ENCODE peak calls at places on chromosomes 13 and 19, in four cellular contexts. Z, A, O and W are unnamed samples.

GRCh38 chr13:112330066-112330465 is 46.1 kb upstream of the SPACA7 start:
- DNase-seq in Z (no peak), A (no peak), O (no peak), W (no peak)

GRCh38 chr19:2050991-2051770 is at the start of gene MKNK2:
- DNase-seq in Z (peak; percentile 76), A (peak; percentile 93), O (peak; percentile 76), W (peak; percentile 100)

GRCh38 chr13:49124693-49125304 is 95.3 kb upstream of the MLNR start:
- DNase-seq in O (no peak), Z (no peak), A (no peak), W (no peak)

GRCh38 chr19:23365222-23365621 is 30.0 kb downstream of the ZNF91 start:
- DNase-seq in Z (no peak), O (no peak), A (no peak), W (no peak)

GRCh38 chr13:107157272-107157671 is 589.3 kb upstream of the ARGLU1 start:
- DNase-seq in O (no peak), A (no peak), Z (peak; percentile 32), W (no peak)

GRCh38 chr19:13169769-13170168 is 19.6 kb downstream of the IER2 start:
- DNase-seq in Z (peak; percentile 60), A (no peak), O (peak; percentile 73), W (peak; percentile 72)

GRCh38 chr19:5949792-5950305 is 28.1 kb downstream of the RANBP3 start:
- DNase-seq in Z (no peak), O (no peak), A (no peak), W (no peak)

GRCh38 chr13:85864963-85865530 is 65.8 kb upstream of the SLITRK6 start:
- DNase-seq in Z (no peak), O (peak; percentile 11), A (no peak), W (peak; percentile 2)

GRCh38 chr19:54458648-54459281 is 4.8 kb downstream of the LENG9 start:
- DNase-seq in A (no peak), Z (no peak), O (no peak), W (no peak)

GRCh38 chr13:72195044-72195704 is 328.2 kb upstream of the DACH1 start:
- DNase-seq in Z (no peak), O (no peak), A (no peak), W (no peak)

GRCh38 chr13:112576191-112576590 is 11.8 kb downstream of the TUBGCP3 start:
- DNase-seq in A (no peak), O (no peak), Z (no peak), W (no peak)

GRCh38 chr19:1503089-1503924 is 9.5 kb downstream of the ADAMTSL5 start:
- DNase-seq in O (no peak), Z (peak; percentile 25), A (peak; percentile 61), W (peak; percentile 61)

GRCh38 chr13:43561081-43561480 is 225.7 kb downstream of the ENOX1 start:
- DNase-seq in Z (no peak), A (no peak), O (no peak), W (no peak)

GRCh38 chr19:12703056-12703455 is 6.6 kb upstream of the FBXW9 start:
- DNase-seq in A (no peak), Z (peak; percentile 27), O (no peak), W (peak; percentile 83)

GRCh38 chr19:35439921-35440320 is 8.1 kb upstream of the FFAR2 start:
- DNase-seq in Z (no peak), A (no peak), O (no peak), W (no peak)

GRCh38 chr19:49224856-49225255 is 67.3 kb downstream of the TRPM4 start:
- DNase-seq in O (peak; percentile 63), Z (peak; percentile 42), A (no peak), W (peak; percentile 59)

GRCh38 chr13:20553309-20553708 is 13.6 kb upstream of the IFT88 start:
- DNase-seq in A (no peak), Z (peak; percentile 9), O (no peak), W (no peak)

GRCh38 chr19:3699741-3700241 is 477 bp downstream of the PIP5K1C start:
- DNase-seq in Z (no peak), A (no peak), O (no peak), W (no peak)

GRCh38 chr19:3338541-3339181 is 27.7 kb upstream of the NFIC start:
- DNase-seq in A (peak; percentile 37), Z (no peak), O (no peak), W (no peak)

GRCh38 chr13:112679932-112680677 is 9.7 kb upstream of the ATP11A start:
- DNase-seq in O (no peak), A (no peak), Z (no peak), W (no peak)

GRCh38 chr13:97921146-97921776 is 32.2 kb upstream of the IPO5 start:
- DNase-seq in O (peak; percentile 20), Z (peak; percentile 70), A (no peak), W (no peak)

GRCh38 chr19:2342656-2343288 is 14.3 kb downstream of the SPPL2B start:
- DNase-seq in O (no peak), A (no peak), Z (no peak), W (no peak)

GRCh38 chr13:47211106-47211505 is 314.3 kb upstream of the HTR2A start:
- DNase-seq in A (no peak), O (no peak), Z (no peak), W (no peak)

GRCh38 chr13:42746846-42747245 is 34.5 kb upstream of the FAM216B start:
- DNase-seq in Z (no peak), A (no peak), O (peak; percentile 60), W (no peak)

GRCh38 chr19:35253316-35254286 is 4.8 kb downstream of the LSR start:
- DNase-seq in A (no peak), O (no peak), Z (no peak), W (no peak)

GRCh38 chr19:38949580-38950367 is 19.0 kb downstream of the MRPS12 start:
- DNase-seq in Z (peak; percentile 44), O (no peak), A (peak; percentile 78), W (peak; percentile 70)

GRCh38 chr19:10420444-10421239 is at the start of gene PDE4A:
- DNase-seq in O (peak; percentile 24), A (no peak), Z (no peak), W (peak; percentile 58)

GRCh38 chr13:29693297-29693945 is 97.9 kb upstream of the SLC7A1 start:
- DNase-seq in A (no peak), Z (no peak), O (no peak), W (no peak)

GRCh38 chr13:106738279-106738678 is 170.3 kb upstream of the ARGLU1 start:
- DNase-seq in O (no peak), A (no peak), Z (no peak), W (no peak)

GRCh38 chr19:55552620-55553019 is 7.3 kb upstream of the SBK3 start:
- DNase-seq in O (peak; percentile 76), Z (peak; percentile 94), A (no peak), W (peak; percentile 50)

GRCh38 chr13:48094404-48094780 is 512 bp downstream of the MED4 start:
- DNase-seq in Z (peak; percentile 7), O (no peak), A (no peak), W (no peak)

GRCh38 chr13:98396071-98396710 is 180.7 kb downstream of the STK24 start:
- DNase-seq in A (no peak), Z (no peak), O (no peak), W (no peak)

GRCh38 chr19:3285647-3286176 is 61.3 kb downstream of the CELF5 start:
- DNase-seq in Z (no peak), A (no peak), O (no peak), W (peak; percentile 87)

GRCh38 chr19:32816555-32817099 is 52.9 kb downstream of the SLC7A9 start:
- DNase-seq in A (no peak), O (no peak), Z (no peak), W (no peak)